ENCODE peak calls at places on chromosome 18, in five cellular contexts. T, K, A, J and F are unnamed samples.

GRCh38 chr18:31701752-31702151 is 17.4 kb upstream of the B4GALT6 start:
- DNase-seq in T (no peak), A (no peak), K (no peak), J (no peak), F (no peak)

GRCh38 chr18:49028091-49028490 is 77.3 kb upstream of the SMAD7 start:
- DNase-seq in K (no peak), J (no peak), T (no peak), A (no peak), F (no peak)

GRCh38 chr18:66558773-66559172 is 45.1 kb downstream of the CDH19 start:
- DNase-seq in J (no peak), K (no peak), T (no peak), A (no peak), F (no peak)

GRCh38 chr18:3012306-3012919 is 531 bp downstream of the LPIN2 start:
- DNase-seq in A (peak), T (peak), J (peak), K (peak), F (no peak)

GRCh38 chr18:77115461-77115907 is 17.1 kb downstream of the MBP start:
- DNase-seq in A (no peak), K (no peak), J (no peak), T (no peak), F (no peak)

GRCh38 chr18:34957119-34957863 is 83.9 kb upstream of the MAPRE2 start:
- DNase-seq in J (no peak), K (no peak), A (no peak), T (no peak), F (no peak)

GRCh38 chr18:12765127-12765526 is 62.3 kb downstream of the PSMG2 start:
- DNase-seq in J (no peak), T (no peak), A (no peak), K (no peak), F (peak)

GRCh38 chr18:63834471-63835113 is 52.9 kb upstream of the SERPINB2 start:
- DNase-seq in T (no peak), K (no peak), J (no peak), A (no peak), F (no peak)

GRCh38 chr18:80175451-80176235 is 66.6 kb downstream of the ADNP2 start:
- DNase-seq in J (no peak), K (peak), A (no peak), T (no peak), F (no peak)

GRCh38 chr18:2134364-2134763 is 436.9 kb downstream of the METTL4 start:
- DNase-seq in A (no peak), K (no peak), T (no peak), J (peak), F (no peak)